ENCODE peak calls at places on chromosome 16, in seven cellular contexts. One of them, this sample, is unnamed.

GRCh38 chr16:10940501-10941079 is 1.7 kb downstream of the DEXI start:
- DNase-seq in vagina: no peak
- DNase-seq in stomach: no peak
- DNase-seq in sigmoid colon: no peak
- DNase-seq in HepG2: no peak
- DNase-seq in breast epithelium: no peak
- DNase-seq in transverse colon: no peak
- DNase-seq in this sample: peak; percentile 79

GRCh38 chr16:22313141-22313781 is 16.1 kb downstream of the POLR3E start:
- DNase-seq in vagina: no peak
- DNase-seq in breast epithelium: no peak
- DNase-seq in stomach: peak; percentile 10
- DNase-seq in transverse colon: no peak
- DNase-seq in sigmoid colon: no peak
- DNase-seq in HepG2: no peak
- DNase-seq in this sample: peak; percentile 69

GRCh38 chr16:53224932-53225533 is 170.2 kb downstream of the CHD9 start:
- DNase-seq in HepG2: no peak
- DNase-seq in breast epithelium: no peak
- DNase-seq in vagina: no peak
- DNase-seq in stomach: no peak
- DNase-seq in transverse colon: no peak
- DNase-seq in sigmoid colon: no peak
- DNase-seq in this sample: no peak

GRCh38 chr16:188674-189073 is 8.4 kb downstream of the HBQ1 start:
- DNase-seq in breast epithelium: no peak
- DNase-seq in HepG2: peak; percentile 26
- DNase-seq in transverse colon: no peak
- DNase-seq in vagina: no peak
- DNase-seq in sigmoid colon: no peak
- DNase-seq in stomach: no peak
- DNase-seq in this sample: no peak

GRCh38 chr16:82195917-82196494 is 26.0 kb upstream of the MPHOSPH6 start:
- DNase-seq in breast epithelium: no peak
- DNase-seq in sigmoid colon: no peak
- DNase-seq in HepG2: no peak
- DNase-seq in transverse colon: no peak
- DNase-seq in stomach: no peak
- DNase-seq in vagina: no peak
- DNase-seq in this sample: no peak

GRCh38 chr16:22375117-22375962 is 921 bp upstream of the CDR2 start:
- DNase-seq in breast epithelium: no peak
- DNase-seq in HepG2: peak; percentile 42
- DNase-seq in transverse colon: no peak
- DNase-seq in sigmoid colon: no peak
- DNase-seq in stomach: no peak
- DNase-seq in vagina: no peak
- DNase-seq in this sample: no peak

GRCh38 chr16:12086861-12087260 is 110.3 kb downstream of the SNX29 start:
- DNase-seq in vagina: no peak
- DNase-seq in breast epithelium: no peak
- DNase-seq in sigmoid colon: peak; percentile 18
- DNase-seq in stomach: no peak
- DNase-seq in transverse colon: no peak
- DNase-seq in HepG2: no peak
- DNase-seq in this sample: peak; percentile 6

GRCh38 chr16:53126390-53126789 is 71.6 kb downstream of the CHD9 start:
- DNase-seq in stomach: no peak
- DNase-seq in HepG2: no peak
- DNase-seq in vagina: no peak
- DNase-seq in breast epithelium: no peak
- DNase-seq in transverse colon: no peak
- DNase-seq in sigmoid colon: no peak
- DNase-seq in this sample: no peak

GRCh38 chr16:30998852-30999761 is 11.3 kb downstream of the STX1B start:
- DNase-seq in stomach: no peak
- DNase-seq in vagina: no peak
- DNase-seq in transverse colon: no peak
- DNase-seq in HepG2: peak; percentile 92
- DNase-seq in sigmoid colon: no peak
- DNase-seq in breast epithelium: no peak
- DNase-seq in this sample: no peak

GRCh38 chr16:21159281-21159951 is 942 bp downstream of the LDAF1 start:
- DNase-seq in stomach: peak; percentile 67
- DNase-seq in vagina: no peak
- DNase-seq in HepG2: no peak
- DNase-seq in transverse colon: peak; percentile 63
- DNase-seq in breast epithelium: peak; percentile 51
- DNase-seq in sigmoid colon: peak; percentile 75
- DNase-seq in this sample: peak; percentile 84

GRCh38 chr16:75322706-75323105 is 71.3 kb upstream of the BCAR1 start:
- DNase-seq in transverse colon: no peak
- DNase-seq in stomach: no peak
- DNase-seq in breast epithelium: no peak
- DNase-seq in sigmoid colon: no peak
- DNase-seq in vagina: no peak
- DNase-seq in HepG2: no peak
- DNase-seq in this sample: no peak

GRCh38 chr16:89185062-89185751 is 13.7 kb downstream of the CDH15 start:
- DNase-seq in stomach: no peak
- DNase-seq in sigmoid colon: no peak
- DNase-seq in transverse colon: no peak
- DNase-seq in breast epithelium: no peak
- DNase-seq in HepG2: no peak
- DNase-seq in vagina: no peak
- DNase-seq in this sample: no peak

GRCh38 chr16:2231016-2231931 is 5.0 kb upstream of the DNASE1L2 start:
- DNase-seq in vagina: no peak
- DNase-seq in transverse colon: no peak
- DNase-seq in stomach: no peak
- DNase-seq in sigmoid colon: no peak
- DNase-seq in HepG2: no peak
- DNase-seq in breast epithelium: no peak
- DNase-seq in this sample: peak; percentile 69

GRCh38 chr16:49833055-49833454 is 22.9 kb downstream of the ZNF423 start:
- DNase-seq in breast epithelium: no peak
- DNase-seq in transverse colon: peak; percentile 44
- DNase-seq in vagina: no peak
- DNase-seq in sigmoid colon: peak; percentile 90
- DNase-seq in HepG2: no peak
- DNase-seq in stomach: no peak
- DNase-seq in this sample: no peak

GRCh38 chr16:52256310-52257078 is 290.4 kb downstream of the TOX3 start:
- DNase-seq in transverse colon: no peak
- DNase-seq in sigmoid colon: no peak
- DNase-seq in HepG2: no peak
- DNase-seq in breast epithelium: no peak
- DNase-seq in vagina: no peak
- DNase-seq in stomach: no peak
- DNase-seq in this sample: no peak

GRCh38 chr16:73058616-73059409 is 10.9 kb upstream of the ZFHX3 start:
- DNase-seq in sigmoid colon: peak; percentile 69
- DNase-seq in vagina: no peak
- DNase-seq in breast epithelium: no peak
- DNase-seq in transverse colon: no peak
- DNase-seq in stomach: peak; percentile 43
- DNase-seq in HepG2: no peak
- DNase-seq in this sample: peak; percentile 86

GRCh38 chr16:75225092-75225491 is 6.3 kb downstream of the CTRB1 start:
- DNase-seq in stomach: no peak
- DNase-seq in breast epithelium: no peak
- DNase-seq in vagina: no peak
- DNase-seq in HepG2: no peak
- DNase-seq in transverse colon: no peak
- DNase-seq in sigmoid colon: no peak
- DNase-seq in this sample: no peak

GRCh38 chr16:8864480-8864879 is 4.3 kb downstream of the CARHSP1 start:
- DNase-seq in vagina: no peak
- DNase-seq in breast epithelium: no peak
- DNase-seq in HepG2: no peak
- DNase-seq in stomach: no peak
- DNase-seq in transverse colon: no peak
- DNase-seq in sigmoid colon: no peak
- DNase-seq in this sample: no peak

GRCh38 chr16:20129375-20129774 is 55.7 kb upstream of the GPR139 start:
- DNase-seq in transverse colon: no peak
- DNase-seq in HepG2: no peak
- DNase-seq in stomach: no peak
- DNase-seq in vagina: no peak
- DNase-seq in breast epithelium: no peak
- DNase-seq in sigmoid colon: no peak
- DNase-seq in this sample: no peak

GRCh38 chr16:19517424-19518089 is 4.3 kb downstream of the GDE1 start:
- DNase-seq in sigmoid colon: no peak
- DNase-seq in stomach: no peak
- DNase-seq in vagina: no peak
- DNase-seq in breast epithelium: no peak
- DNase-seq in transverse colon: no peak
- DNase-seq in HepG2: no peak
- DNase-seq in this sample: no peak

GRCh38 chr16:86821933-86822332 is 243.6 kb downstream of the FOXL1 start:
- DNase-seq in HepG2: no peak
- DNase-seq in sigmoid colon: no peak
- DNase-seq in transverse colon: no peak
- DNase-seq in vagina: no peak
- DNase-seq in breast epithelium: no peak
- DNase-seq in stomach: no peak
- DNase-seq in this sample: no peak

GRCh38 chr16:77376358-77376757 is 58.5 kb downstream of the ADAMTS18 start:
- DNase-seq in HepG2: no peak
- DNase-seq in breast epithelium: no peak
- DNase-seq in transverse colon: no peak
- DNase-seq in stomach: no peak
- DNase-seq in vagina: no peak
- DNase-seq in sigmoid colon: no peak
- DNase-seq in this sample: no peak

GRCh38 chr16:5560084-5560483 is 462.5 kb upstream of the EEF2KMT start:
- DNase-seq in HepG2: no peak
- DNase-seq in sigmoid colon: no peak
- DNase-seq in breast epithelium: no peak
- DNase-seq in stomach: no peak
- DNase-seq in vagina: no peak
- DNase-seq in transverse colon: no peak
- DNase-seq in this sample: no peak

DNA sequence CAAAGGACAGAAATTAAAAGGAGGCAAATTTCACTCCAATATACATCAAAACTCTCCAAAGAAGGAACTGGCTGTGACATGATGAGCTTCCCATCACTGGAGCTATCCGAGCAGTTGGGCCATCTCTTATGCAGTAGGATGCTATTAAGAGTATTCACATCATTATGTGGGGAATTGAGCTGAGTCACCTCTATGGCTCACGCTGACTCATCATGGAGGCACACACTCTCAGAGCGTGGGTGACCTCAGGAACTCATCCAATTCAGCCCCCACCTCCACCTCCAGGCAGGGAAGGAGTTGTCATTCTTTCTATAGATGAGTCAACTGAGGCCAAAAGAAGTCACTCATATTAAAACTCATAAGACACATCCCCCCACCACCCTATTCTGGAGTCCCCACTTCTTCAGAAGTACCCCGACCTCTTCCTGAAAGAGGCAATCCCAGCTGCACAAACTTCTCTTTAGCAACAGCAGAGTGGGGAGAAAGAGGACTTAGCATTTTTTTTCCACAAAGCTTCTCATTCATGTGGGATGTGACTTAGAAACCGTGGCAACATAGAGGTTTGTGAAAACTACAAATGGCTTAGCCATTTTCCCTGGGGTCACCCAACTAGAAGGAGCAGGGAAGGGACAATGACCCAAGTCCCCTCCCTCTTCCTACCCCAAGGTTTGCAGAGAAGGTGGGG is 32.5 kb downstream of the ABCC12 start:
- DNase-seq in breast epithelium: no peak
- DNase-seq in sigmoid colon: no peak
- DNase-seq in vagina: no peak
- DNase-seq in transverse colon: no peak
- DNase-seq in HepG2: peak; percentile 32
- DNase-seq in stomach: no peak
- DNase-seq in this sample: no peak
- TF ChIP-seq POLR2A in breast epithelium: no peak
- TF ChIP-seq POLR2A in sigmoid colon: no peak
- TF ChIP-seq POLR2A in vagina: no peak
- TF ChIP-seq POLR2A in transverse colon: no peak
- TF ChIP-seq POLR2A in HepG2: no peak
- TF ChIP-seq POLR2A in stomach: no peak
- TF ChIP-seq POLR2A in this sample: no peak

GRCh38 chr16:14125708-14126107 is 54.6 kb downstream of the MRTFB start:
- DNase-seq in sigmoid colon: no peak
- DNase-seq in HepG2: no peak
- DNase-seq in vagina: no peak
- DNase-seq in transverse colon: no peak
- DNase-seq in stomach: no peak
- DNase-seq in breast epithelium: no peak
- DNase-seq in this sample: no peak
- H3K4me3 ChIP-seq in sigmoid colon: no peak overlapping the region
- H3K4me3 ChIP-seq in HepG2: no peak overlapping the region
- H3K4me3 ChIP-seq in vagina: no peak overlapping the region
- H3K4me3 ChIP-seq in transverse colon: no peak overlapping the region
- H3K4me3 ChIP-seq in stomach: no peak overlapping the region
- H3K4me3 ChIP-seq in breast epithelium: no peak overlapping the region
- H3K4me3 ChIP-seq in this sample: no peak overlapping the region

GRCh38 chr16:66549284-66550131 is at the start of gene TK2:
- DNase-seq in HepG2: peak; percentile 37
- DNase-seq in sigmoid colon: peak; percentile 80
- DNase-seq in stomach: peak; percentile 75
- DNase-seq in transverse colon: peak; percentile 71
- DNase-seq in breast epithelium: peak; percentile 48
- DNase-seq in vagina: peak; percentile 90
- DNase-seq in this sample: peak; percentile 92
- TF ChIP-seq POLR2AphosphoS5 in HepG2: peak; percentile 91
- TF ChIP-seq POLR2AphosphoS5 in sigmoid colon: no peak
- TF ChIP-seq POLR2AphosphoS5 in stomach: no peak
- TF ChIP-seq POLR2AphosphoS5 in transverse colon: peak; percentile 50
- TF ChIP-seq POLR2AphosphoS5 in breast epithelium: no peak
- TF ChIP-seq POLR2AphosphoS5 in vagina: no peak
- TF ChIP-seq POLR2AphosphoS5 in this sample: peak; percentile 79

GRCh38 chr16:56605475-56605874 is 2.9 kb upstream of the MT2A start:
- DNase-seq in breast epithelium: no peak
- DNase-seq in stomach: no peak
- DNase-seq in sigmoid colon: no peak
- DNase-seq in HepG2: no peak
- DNase-seq in vagina: no peak
- DNase-seq in transverse colon: no peak
- DNase-seq in this sample: no peak

GRCh38 chr16:56607675-56608042 is 725 bp upstream of the MT2A start:
- DNase-seq in vagina: no peak
- DNase-seq in HepG2: no peak
- DNase-seq in sigmoid colon: no peak
- DNase-seq in breast epithelium: no peak
- DNase-seq in stomach: no peak
- DNase-seq in transverse colon: no peak
- DNase-seq in this sample: no peak

GRCh38 chr16:56606071-56606687 is 2.2 kb upstream of the MT2A start:
- DNase-seq in vagina: peak; percentile 94
- DNase-seq in HepG2: no peak
- DNase-seq in stomach: no peak
- DNase-seq in transverse colon: no peak
- DNase-seq in breast epithelium: peak; percentile 61
- DNase-seq in sigmoid colon: peak; percentile 85
- DNase-seq in this sample: no peak

GRCh38 chr16:56608043-56608875 is at the start of gene MT2A:
- DNase-seq in stomach: peak; percentile 97
- DNase-seq in breast epithelium: peak; percentile 95
- DNase-seq in vagina: peak; percentile 97
- DNase-seq in HepG2: peak; percentile 94
- DNase-seq in sigmoid colon: peak; percentile 98
- DNase-seq in transverse colon: peak; percentile 96
- DNase-seq in this sample: peak; percentile 99

GRCh38 chr16:56606688-56607618 is 1.4 kb upstream of the MT2A start:
- DNase-seq in vagina: peak; percentile 99
- DNase-seq in stomach: peak; percentile 62
- DNase-seq in breast epithelium: peak; percentile 96
- DNase-seq in transverse colon: peak; percentile 67
- DNase-seq in HepG2: peak; percentile 97
- DNase-seq in sigmoid colon: peak; percentile 95
- DNase-seq in this sample: peak; percentile 89
- TF ChIP-seq POLR2A in vagina: peak; percentile 4
- TF ChIP-seq POLR2A in stomach: no peak
- TF ChIP-seq POLR2A in breast epithelium: no peak
- TF ChIP-seq POLR2A in transverse colon: no peak
- TF ChIP-seq POLR2A in HepG2: peak; percentile 84
- TF ChIP-seq POLR2A in sigmoid colon: no peak
- TF ChIP-seq POLR2A in this sample: peak; percentile 43